ENCODE peak calls at places on chromosomes 3 and 15, in four cellular contexts. Q, U, V and L are unnamed samples.

GRCh38 chr3:183844606-183845005 is 19.2 kb upstream of the MAP6D1 start:
- DNase-seq in Q (no peak), U (no peak), V (peak; percentile 79), L (no peak)

GRCh38 chr15:81160312-81161214 is 26.5 kb downstream of the CFAP161 start:
- DNase-seq in U (no peak), Q (peak; percentile 52), V (peak; percentile 97), L (no peak)

GRCh38 chr3:111335512-111335911 is 206.5 kb upstream of the CD96 start:
- DNase-seq in V (no peak), Q (no peak), U (no peak), L (no peak)

GRCh38 chr3:65996605-65997004 is 42.1 kb downstream of the MAGI1 start:
- DNase-seq in V (peak; percentile 70), Q (peak; percentile 14), U (no peak), L (no peak)

GRCh38 chr3:184240384-184241140 is 8.2 kb downstream of the ALG3 start:
- DNase-seq in V (peak; percentile 39), Q (no peak), U (peak; percentile 58), L (no peak)

GRCh38 chr3:182393151-182393550 is 400.2 kb upstream of the ATP11B start:
- DNase-seq in V (no peak), Q (no peak), U (no peak), L (no peak)

GRCh38 chr3:24177201-24177600 is 232.1 kb downstream of the NR1D2 start:
- DNase-seq in V (no peak), Q (no peak), U (no peak), L (no peak)

GRCh38 chr3:158565076-158565475 is 5.9 kb upstream of the MLF1 start:
- DNase-seq in U (no peak), Q (no peak), V (no peak), L (no peak)

GRCh38 chr15:80773122-80773551 is 6.0 kb upstream of the CEMIP start:
- DNase-seq in Q (no peak), V (no peak), U (no peak), L (no peak)

GRCh38 chr3:84547971-84548970 is 410.5 kb upstream of the CADM2 start:
- DNase-seq in U (peak; percentile 18), V (peak; percentile 33), Q (no peak), L (peak; percentile 1)

GRCh38 chr3:42226470-42227425 is 39.2 kb downstream of the CCK start:
- DNase-seq in Q (no peak), U (no peak), V (peak; percentile 29), L (no peak)

GRCh38 chr3:59422312-59422711 is 372.5 kb upstream of the CFAP20DC start:
- DNase-seq in V (peak; percentile 62), U (no peak), Q (no peak), L (no peak)

GRCh38 chr15:90232196-90232595 is 1.5 kb downstream of the CIB1 start:
- DNase-seq in V (peak; percentile 24), U (no peak), Q (no peak), L (no peak)

GRCh38 chr3:165439765-165440164 is 243.6 kb upstream of the SLITRK3 start:
- DNase-seq in U (no peak), Q (no peak), V (no peak), L (no peak)

GRCh38 chr15:70701891-70702568 is 61.3 kb downstream of the UACA start:
- DNase-seq in Q (no peak), U (no peak), V (peak; percentile 78), L (no peak)

GRCh38 chr3:31952205-31952604 is 28.9 kb downstream of the OSBPL10 start:
- DNase-seq in Q (no peak), V (no peak), U (no peak), L (no peak)

GRCh38 chr15:62059108-62059817 is 984 bp downstream of the VPS13C start:
- DNase-seq in U (no peak), Q (no peak), V (peak; percentile 29), L (peak; percentile 17)

GRCh38 chr3:121508384-121508783 is 37.4 kb downstream of the POLQ start:
- DNase-seq in V (no peak), U (no peak), Q (peak; percentile 37), L (no peak)

GRCh38 chr3:68876112-68876713 is 56.1 kb downstream of the TAFA4 start:
- DNase-seq in V (peak; percentile 85), U (peak; percentile 36), Q (peak; percentile 31), L (peak; percentile 55)